ENCODE peak calls at places on chromosomes 6 and 20, in four cellular contexts. One of them, this sample, is unnamed.

GRCh38 chr20:41183391-41183790 is 46.0 kb downstream of the PLCG1 start:
- DNase-seq in HepG2: no peak
- DNase-seq in K562: no peak
- DNase-seq in GM12878: no peak
- DNase-seq in this sample: no peak

GRCh38 chr6:55980627-55981211 is 105.3 kb upstream of the BMP5 start:
- DNase-seq in HepG2: peak
- DNase-seq in K562: no peak
- DNase-seq in GM12878: no peak
- DNase-seq in this sample: peak

GRCh38 chr6:167499161-167499660 is 174.3 kb downstream of the TTLL2 start:
- DNase-seq in HepG2: peak
- DNase-seq in K562: no peak
- DNase-seq in GM12878: no peak
- DNase-seq in this sample: no peak

GRCh38 chr6:107746461-107747030 is 77.6 kb downstream of the SCML4 start:
- DNase-seq in HepG2: no peak
- DNase-seq in K562: no peak
- DNase-seq in GM12878: no peak
- DNase-seq in this sample: no peak

GRCh38 chr20:40743172-40743775 is 54.2 kb upstream of the MAFB start:
- DNase-seq in HepG2: no peak
- DNase-seq in K562: no peak
- DNase-seq in GM12878: no peak
- DNase-seq in this sample: no peak

GRCh38 chr6:2412731-2413130 is 167.3 kb upstream of the GMDS start:
- DNase-seq in HepG2: no peak
- DNase-seq in K562: no peak
- DNase-seq in GM12878: no peak
- DNase-seq in this sample: no peak

GRCh38 chr6:166636191-166636938 is 9.3 kb upstream of the RPS6KA2 start:
- DNase-seq in HepG2: no peak
- DNase-seq in K562: no peak
- DNase-seq in GM12878: no peak
- DNase-seq in this sample: no peak

GRCh38 chr20:2640260-2640659 is 12.2 kb upstream of the NOP56 start:
- DNase-seq in HepG2: no peak
- DNase-seq in K562: no peak
- DNase-seq in GM12878: no peak
- DNase-seq in this sample: no peak

GRCh38 chr6:144007779-144008500 is at the start of gene PLAGL1:
- DNase-seq in HepG2: peak
- DNase-seq in K562: peak
- DNase-seq in GM12878: no peak
- DNase-seq in this sample: peak

GRCh38 chr6:146200136-146200708 is 171.4 kb downstream of the GRM1 start:
- DNase-seq in HepG2: no peak
- DNase-seq in K562: no peak
- DNase-seq in GM12878: no peak
- DNase-seq in this sample: no peak

GRCh38 chr20:47489448-47489872 is 12.2 kb upstream of the NCOA3 start:
- DNase-seq in HepG2: no peak
- DNase-seq in K562: no peak
- DNase-seq in GM12878: no peak
- DNase-seq in this sample: no peak

GRCh38 chr6:100175814-100176275 is 181.8 kb upstream of the MCHR2 start:
- DNase-seq in HepG2: peak
- DNase-seq in K562: no peak
- DNase-seq in GM12878: no peak
- DNase-seq in this sample: no peak

GRCh38 chr6:3559561-3559960 is 102.7 kb upstream of the SLC22A23 start:
- DNase-seq in HepG2: no peak
- DNase-seq in K562: no peak
- DNase-seq in GM12878: no peak
- DNase-seq in this sample: no peak

GRCh38 chr6:80544500-80545055 is 438.1 kb downstream of the BCKDHB start:
- DNase-seq in HepG2: no peak
- DNase-seq in K562: no peak
- DNase-seq in GM12878: no peak
- DNase-seq in this sample: no peak

GRCh38 chr20:5569021-5569420 is 181.2 kb upstream of the SHLD1 start:
- DNase-seq in HepG2: peak
- DNase-seq in K562: peak
- DNase-seq in GM12878: no peak
- DNase-seq in this sample: peak

GRCh38 chr20:45993197-45993951 is 15.3 kb upstream of the MMP9 start:
- DNase-seq in HepG2: peak
- DNase-seq in K562: no peak
- DNase-seq in GM12878: no peak
- DNase-seq in this sample: no peak

GRCh38 chr6:106974999-106975698 is 620 bp upstream of the CD24 start:
- DNase-seq in HepG2: no peak
- DNase-seq in K562: peak
- DNase-seq in GM12878: no peak
- DNase-seq in this sample: peak

GRCh38 chr6:4961322-4962168 is 42.3 kb downstream of the RPP40 start:
- DNase-seq in HepG2: no peak
- DNase-seq in K562: no peak
- DNase-seq in GM12878: no peak
- DNase-seq in this sample: no peak

GRCh38 chr6:27019651-27020552 is 227.6 kb upstream of the PRSS16 start:
- DNase-seq in HepG2: no peak
- DNase-seq in K562: peak
- DNase-seq in GM12878: peak
- DNase-seq in this sample: peak

GRCh38 chr20:48690888-48691287 is 136.9 kb downstream of the PREX1 start:
- DNase-seq in HepG2: no peak
- DNase-seq in K562: peak
- DNase-seq in GM12878: no peak
- DNase-seq in this sample: no peak

GRCh38 chr20:34112600-34113061 is 588 bp upstream of the EIF2S2 start:
- DNase-seq in HepG2: peak
- DNase-seq in K562: no peak
- DNase-seq in GM12878: no peak
- DNase-seq in this sample: peak

GRCh38 chr6:110039996-110040383 is 61.9 kb downstream of the GPR6 start:
- DNase-seq in HepG2: no peak
- DNase-seq in K562: no peak
- DNase-seq in GM12878: no peak
- DNase-seq in this sample: no peak

GRCh38 chr6:90083891-90084290 is 189.6 kb downstream of the GJA10 start:
- DNase-seq in HepG2: no peak
- DNase-seq in K562: peak
- DNase-seq in GM12878: peak
- DNase-seq in this sample: no peak

GRCh38 chr6:167150815-167151557 is 6.8 kb downstream of the GPR31 start:
- DNase-seq in HepG2: no peak
- DNase-seq in K562: no peak
- DNase-seq in GM12878: peak
- DNase-seq in this sample: no peak

GRCh38 chr6:44002071-44002590 is 125.1 kb downstream of the MRPL14 start:
- DNase-seq in HepG2: peak
- DNase-seq in K562: no peak
- DNase-seq in GM12878: no peak
- DNase-seq in this sample: no peak

GRCh38 chr6:31356216-31356945 is 598 bp downstream of the HLA-B start:
- DNase-seq in HepG2: no peak
- DNase-seq in K562: no peak
- DNase-seq in GM12878: no peak
- DNase-seq in this sample: no peak

GRCh38 chr6:9409126-9409525 is 973.8 kb upstream of the SLC35B3 start:
- DNase-seq in HepG2: no peak
- DNase-seq in K562: no peak
- DNase-seq in GM12878: no peak
- DNase-seq in this sample: no peak

GRCh38 chr6:9417400-9417799 is 982.1 kb upstream of the SLC35B3 start:
- DNase-seq in HepG2: no peak
- DNase-seq in K562: no peak
- DNase-seq in GM12878: no peak
- DNase-seq in this sample: no peak

GRCh38 chr6:9408718-9409117 is 973.4 kb upstream of the SLC35B3 start:
- DNase-seq in HepG2: no peak
- DNase-seq in K562: no peak
- DNase-seq in GM12878: no peak
- DNase-seq in this sample: no peak

DNA sequence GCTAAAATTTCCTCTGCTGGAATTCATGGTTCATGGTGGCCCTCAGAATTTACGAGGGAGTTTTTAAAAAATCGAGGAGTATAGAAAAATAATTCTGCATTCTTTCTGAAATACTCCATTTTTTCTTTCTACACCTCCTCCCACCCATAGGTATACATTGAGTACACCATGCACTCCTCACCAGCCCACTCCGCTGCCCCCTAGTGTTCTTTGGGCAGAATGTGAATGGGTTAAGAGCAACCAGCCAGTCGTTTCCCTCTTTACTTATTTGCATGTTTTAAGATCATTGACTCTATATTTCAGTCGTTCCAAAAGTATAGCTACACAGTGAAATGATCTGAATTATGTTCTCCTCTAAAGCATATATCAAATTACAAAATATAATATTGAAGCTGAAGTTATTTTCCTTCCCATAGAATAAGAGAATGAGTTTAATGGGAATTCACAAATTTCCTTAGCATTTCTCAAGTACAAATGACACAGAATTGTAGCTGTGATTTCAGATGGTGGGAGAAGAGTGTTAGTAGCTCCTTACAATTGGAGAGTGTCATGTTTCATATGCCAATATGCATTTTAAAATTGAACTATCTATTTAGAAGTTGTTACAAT is 977.7 kb upstream of the SLC35B3 start:
- DNase-seq in HepG2: peak
- DNase-seq in K562: peak
- DNase-seq in GM12878: no peak
- DNase-seq in this sample: peak
- TF ChIP-seq SP1 in HepG2: no peak
- TF ChIP-seq SP1 in K562: no peak
- TF ChIP-seq SP1 in GM12878: no peak
- TF ChIP-seq SP1 in this sample: no peak

GRCh38 chr6:151291145-151292055 is 51.6 kb downstream of the AKAP12 start:
- DNase-seq in HepG2: no peak
- DNase-seq in K562: no peak
- DNase-seq in GM12878: no peak
- DNase-seq in this sample: no peak

GRCh38 chr6:151285121-151285520 is 45.4 kb downstream of the AKAP12 start:
- DNase-seq in HepG2: no peak
- DNase-seq in K562: no peak
- DNase-seq in GM12878: no peak
- DNase-seq in this sample: no peak

GRCh38 chr6:151289399-151290007 is 49.7 kb downstream of the AKAP12 start:
- DNase-seq in HepG2: no peak
- DNase-seq in K562: no peak
- DNase-seq in GM12878: no peak
- DNase-seq in this sample: no peak

GRCh38 chr6:151286192-151286591 is 46.4 kb downstream of the AKAP12 start:
- DNase-seq in HepG2: no peak
- DNase-seq in K562: no peak
- DNase-seq in GM12878: no peak
- DNase-seq in this sample: no peak

GRCh38 chr6:151288711-151289398 is 49.1 kb downstream of the AKAP12 start:
- DNase-seq in HepG2: no peak
- DNase-seq in K562: no peak
- DNase-seq in GM12878: no peak
- DNase-seq in this sample: peak
- TF ChIP-seq FOXM1 in HepG2: no peak
- TF ChIP-seq FOXM1 in K562: no peak
- TF ChIP-seq FOXM1 in GM12878: no peak
- TF ChIP-seq FOXM1 in this sample: no peak

GRCh38 chr20:51127713-51128112 is 104.8 kb upstream of the KCNG1 start:
- DNase-seq in HepG2: no peak
- DNase-seq in K562: no peak
- DNase-seq in GM12878: no peak
- DNase-seq in this sample: no peak
- TF ChIP-seq SP1 in HepG2: no peak
- TF ChIP-seq SP1 in K562: no peak
- TF ChIP-seq SP1 in GM12878: no peak
- TF ChIP-seq SP1 in this sample: no peak

DNA sequence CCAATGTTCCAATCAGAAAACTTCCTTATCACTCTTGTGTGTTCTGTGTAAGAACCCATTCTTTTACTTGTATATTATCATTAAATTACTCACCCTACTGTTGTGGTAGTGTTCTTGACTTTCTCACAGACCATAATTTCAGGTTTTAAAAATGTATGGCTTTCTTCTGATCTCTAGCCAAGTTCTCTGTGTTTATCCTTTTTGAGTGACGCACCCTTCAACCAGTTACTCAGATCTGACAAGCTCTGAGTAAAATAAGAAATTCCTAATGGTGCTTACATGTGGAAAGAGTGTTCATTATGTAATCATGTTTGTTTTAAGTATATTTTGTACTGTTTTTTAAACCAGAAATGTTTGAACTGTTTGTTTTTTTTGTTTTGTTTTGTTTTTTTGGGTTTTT is 11.0 kb downstream of the TBPL1 start:
- DNase-seq in HepG2: no peak
- DNase-seq in K562: no peak
- DNase-seq in GM12878: no peak
- DNase-seq in this sample: no peak
- TF ChIP-seq FOXM1 in HepG2: no peak
- TF ChIP-seq FOXM1 in K562: no peak
- TF ChIP-seq FOXM1 in GM12878: peak
- TF ChIP-seq FOXM1 in this sample: no peak

GRCh38 chr20:51366155-51366886 is 176.2 kb downstream of the NFATC2 start:
- DNase-seq in HepG2: no peak
- DNase-seq in K562: no peak
- DNase-seq in GM12878: no peak
- DNase-seq in this sample: no peak
- TF ChIP-seq SP1 in HepG2: no peak
- TF ChIP-seq SP1 in K562: no peak
- TF ChIP-seq SP1 in GM12878: no peak
- TF ChIP-seq SP1 in this sample: no peak

DNA sequence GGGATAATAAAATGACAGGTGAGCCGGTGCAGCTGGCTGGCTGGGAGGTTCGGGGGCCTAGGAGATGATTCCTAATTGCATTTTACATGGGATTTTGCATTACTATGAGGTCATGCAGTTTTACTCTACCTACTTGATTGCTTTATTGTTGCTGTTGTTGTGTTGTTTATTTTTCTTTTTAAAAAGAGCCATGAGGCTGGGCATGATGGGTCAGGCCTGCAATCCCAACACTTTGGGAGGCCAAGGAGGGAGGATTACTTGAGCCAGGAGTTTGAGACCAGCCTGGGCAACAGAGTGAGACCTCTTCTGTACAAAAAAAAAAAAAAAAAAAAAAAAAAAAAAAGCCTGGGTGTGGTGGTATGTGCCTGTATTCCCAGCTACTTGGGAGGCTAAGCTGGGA is 104.8 kb downstream of the GJA1 start:
- DNase-seq in HepG2: no peak
- DNase-seq in K562: no peak
- DNase-seq in GM12878: no peak
- DNase-seq in this sample: no peak
- TF ChIP-seq FOXM1 in HepG2: no peak
- TF ChIP-seq FOXM1 in K562: no peak
- TF ChIP-seq FOXM1 in GM12878: no peak
- TF ChIP-seq FOXM1 in this sample: no peak

This sample was measured in HEK293T.